ENCODE peak calls at places on chromosomes 1 and 21, in seven cellular contexts. P, B, D, S, E, O and A are unnamed samples.

GRCh38 chr1:45097944-45098343 is 85.9 kb downstream of the UROD start:
- DNase-seq in P (no peak), D (peak; percentile 19), O (no peak), S (peak; percentile 12), E (no peak), B (no peak), A (no peak)

GRCh38 chr1:62175568-62176179 is 19.0 kb upstream of the L1TD1 start:
- DNase-seq in P (peak; percentile 21), O (peak; percentile 23), E (no peak), D (peak; percentile 78), B (peak; percentile 62), S (peak; percentile 71), A (no peak)

GRCh38 chr1:10866314-10867091 is 70.1 kb upstream of the CASZ1 start:
- DNase-seq in E (no peak), S (peak; percentile 69), P (no peak), B (peak; percentile 28), O (no peak), D (peak; percentile 42), A (no peak)

GRCh38 chr1:115874497-115874896 is 33.6 kb upstream of the NHLH2 start:
- DNase-seq in S (no peak), B (no peak), D (no peak), E (no peak), P (no peak), O (no peak), A (no peak)

GRCh38 chr1:40161888-40162397 is 756 bp downstream of the RLF start:
- DNase-seq in E (no peak), P (no peak), B (no peak), S (no peak), D (no peak), O (no peak), A (no peak)

GRCh38 chr1:156157506-156157905 is 4.1 kb downstream of the SEMA4A start:
- DNase-seq in D (no peak), O (no peak), S (no peak), B (no peak), E (no peak), P (no peak), A (no peak)

GRCh38 chr21:38806153-38806941 is 618 bp downstream of the ETS2 start:
- DNase-seq in B (peak; percentile 48), O (no peak), D (peak; percentile 38), P (peak; percentile 24), S (peak; percentile 41), E (peak; percentile 75), A (peak; percentile 32)

GRCh38 chr1:58755468-58755872 is 28.4 kb downstream of the JUN start:
- DNase-seq in S (peak; percentile 99), O (no peak), D (peak; percentile 100), E (no peak), P (peak; percentile 15), B (no peak), A (peak; percentile 26)

GRCh38 chr1:107404756-107405155 is 263.9 kb downstream of the NTNG1 start:
- DNase-seq in S (peak; percentile 79), D (peak; percentile 61), P (no peak), B (no peak), O (no peak), E (no peak), A (no peak)